ENCODE peak calls at places on chromosome X, in ten cellular contexts. M is psoas muscle, I is suprapubic skin, U is ascending aorta, L is A549, A is Peyer's patch, R is fibroblast of lung, Y is left lung, N is small intestine, W is cardiac muscle cell. Q is an unnamed sample.

GRCh38 chrX:92232182-92232581 is 453.0 kb downstream of the PCDH11X start:
- DNase-seq in M (no peak), I (no peak), U (no peak), L (no peak), A (no peak), R (peak; percentile 24), Y (no peak), N (no peak), W (peak; percentile 44), Q (no peak)

GRCh38 chrX:48569958-48570357 is 4.3 kb upstream of the RBM3 start:
- DNase-seq in M (no peak), I (no peak), U (no peak), L (no peak), A (no peak), R (no peak), Y (no peak), N (no peak), W (no peak), Q (no peak)

GRCh38 chrX:40107291-40108083 is 9.7 kb upstream of the BCOR start:
- DNase-seq in M (peak; percentile 74), I (no peak), U (no peak), L (peak; percentile 33), A (peak; percentile 30), R (no peak), Y (peak; percentile 91), N (peak; percentile 76), W (peak; percentile 73), Q (no peak)

GRCh38 chrX:42948723-42949122 is 170.8 kb upstream of the PPP1R2C start:
- DNase-seq in M (no peak), I (no peak), U (no peak), L (no peak), A (no peak), R (no peak), Y (no peak), N (no peak), W (no peak), Q (peak; percentile 34)

GRCh38 chrX:149962859-149963757 is 24.8 kb upstream of the EOLA2 start:
- DNase-seq in M (peak; percentile 35), I (no peak), U (no peak), L (peak; percentile 51), A (peak; percentile 20), R (peak; percentile 70), Y (no peak), N (peak; percentile 46), W (peak; percentile 61), Q (peak; percentile 21)

GRCh38 chrX:625137-625691 is 5.4 kb upstream of the SHOX start:
- DNase-seq in M (no peak), I (no peak), U (no peak), L (no peak), A (no peak), R (no peak), Y (no peak), N (no peak), W (no peak), Q (no peak)

GRCh38 chrX:38282044-38282443 is 45.3 kb downstream of the RPGR start:
- DNase-seq in M (no peak), I (no peak), U (no peak), L (no peak), A (no peak), R (peak; percentile 47), Y (no peak), N (no peak), W (peak; percentile 14), Q (no peak)

GRCh38 chrX:36898301-36898700 is 109.9 kb upstream of the FAM47C start:
- DNase-seq in M (no peak), I (no peak), U (no peak), L (no peak), A (no peak), R (peak; percentile 0), Y (no peak), N (peak; percentile 2), W (peak; percentile 36), Q (no peak)

GRCh38 chrX:17608898-17609297 is 128.4 kb upstream of the SCML1 start:
- DNase-seq in M (no peak), I (no peak), U (no peak), L (no peak), A (no peak), R (peak; percentile 41), Y (no peak), N (no peak), W (no peak), Q (no peak)

GRCh38 chrX:88437563-88437962 is 309.5 kb upstream of the CPXCR1 start:
- DNase-seq in M (no peak), I (no peak), U (no peak), L (no peak), A (no peak), R (no peak), Y (no peak), N (no peak), W (no peak), Q (no peak)

GRCh38 chrX:155745792-155746191 is 133.0 kb upstream of the TMLHE start:
- DNase-seq in M (no peak), I (no peak), U (peak; percentile 62), L (no peak), A (no peak), R (peak; percentile 35), Y (no peak), N (peak; percentile 72), W (peak; percentile 37), Q (no peak)

GRCh38 chrX:125132274-125132673 is 187.4 kb upstream of the TEX13C start:
- DNase-seq in M (no peak), I (no peak), U (no peak), L (peak; percentile 3), A (no peak), R (no peak), Y (no peak), N (no peak), W (no peak), Q (no peak)

GRCh38 chrX:75151828-75152592 is 4.1 kb downstream of the ABCB7 start:
- DNase-seq in M (no peak), I (no peak), U (no peak), L (no peak), A (no peak), R (no peak), Y (no peak), N (peak; percentile 5), W (no peak), Q (no peak)

GRCh38 chrX:15853586-15854079 is 980 bp downstream of the AP1S2 start:
- DNase-seq in M (no peak), I (no peak), U (no peak), L (no peak), A (no peak), R (peak; percentile 4), Y (no peak), N (no peak), W (no peak), Q (no peak)

GRCh38 chrX:18971506-18971905 is 12.4 kb downstream of the PHKA2 start:
- DNase-seq in M (no peak), I (no peak), U (no peak), L (no peak), A (no peak), R (no peak), Y (no peak), N (no peak), W (no peak), Q (no peak)

GRCh38 chrX:123185714-123186113 is 1.6 kb downstream of the GRIA3 start:
- DNase-seq in M (no peak), I (no peak), U (no peak), L (no peak), A (no peak), R (no peak), Y (no peak), N (no peak), W (peak; percentile 10), Q (no peak)
- H3K4me3 ChIP-seq in M (no peak overlapping the region), I (peak overlapping the region; percentile 44), U (peak overlapping the region; percentile 68), L (no peak overlapping the region), A (no peak overlapping the region), R (no peak overlapping the region), Y (no peak overlapping the region), N (no peak overlapping the region), W (peak overlapping the region; percentile 52), Q (no peak overlapping the region)

DNA sequence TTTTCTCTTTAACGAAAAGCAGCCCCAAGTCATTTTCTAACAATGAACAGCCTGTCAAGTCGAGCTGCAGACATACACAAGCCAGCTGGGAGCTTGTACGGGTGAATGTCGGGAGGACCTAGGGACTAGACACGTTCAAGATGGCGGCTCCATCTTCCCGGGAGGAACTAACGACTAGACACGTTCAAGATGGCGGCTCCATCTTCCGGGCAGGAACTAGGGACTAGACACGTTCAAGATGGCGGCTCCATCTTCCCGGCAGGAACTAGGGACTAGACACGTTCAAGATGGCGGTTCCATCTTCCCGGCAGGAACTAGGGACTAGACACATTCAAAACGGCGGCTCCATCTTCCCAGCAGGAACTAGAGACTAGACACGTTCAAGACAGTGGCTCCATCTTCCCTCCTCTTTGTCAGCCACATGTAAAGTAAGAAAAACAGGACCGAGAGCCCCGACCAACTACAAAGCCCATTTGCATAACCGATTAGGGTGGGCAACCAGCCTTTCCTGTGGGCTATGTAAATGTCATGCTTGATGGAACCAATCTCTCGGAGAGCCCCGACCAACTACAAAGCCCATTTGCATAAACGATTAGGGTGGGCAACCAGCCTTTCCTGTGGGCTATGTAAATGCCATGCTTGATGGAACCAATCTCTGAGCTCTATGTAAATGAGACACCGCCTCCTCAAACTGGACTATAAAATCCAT is 175.5 kb downstream of the DHRSX start:
- DNase-seq in M (peak; percentile 82), I (peak; percentile 83), U (peak; percentile 90), L (no peak), A (peak; percentile 85), R (peak; percentile 86), Y (no peak), N (peak; percentile 38), W (no peak), Q (no peak)
- H3K27ac ChIP-seq in M (peak overlapping the region; percentile 78), I (no peak overlapping the region), U (peak overlapping the region; percentile 78), L (no peak overlapping the region), A (no peak overlapping the region), R (no peak overlapping the region), Y (no peak overlapping the region), N (no peak overlapping the region), W (no peak overlapping the region), Q (no peak overlapping the region)

DNA sequence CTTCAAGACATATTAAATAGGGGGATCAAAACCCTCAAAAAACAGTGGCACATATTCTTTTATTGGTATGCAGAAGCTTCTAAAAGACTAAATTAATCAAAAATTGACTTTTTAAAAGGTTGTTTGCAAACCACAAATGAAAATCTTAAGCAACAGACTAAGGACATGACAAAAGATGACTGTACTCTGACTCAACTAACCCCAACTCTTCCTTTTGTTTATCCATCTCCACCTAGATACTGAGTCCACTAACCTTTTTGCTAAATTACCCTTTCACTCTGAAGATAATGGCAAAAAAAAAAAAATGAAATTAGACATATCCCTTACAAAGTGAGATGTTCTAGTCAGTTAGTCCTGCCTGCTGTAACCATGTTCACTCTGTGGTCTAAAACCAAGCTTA is 91.6 kb upstream of the NLRP2B start:
- DNase-seq in M (no peak), I (no peak), U (no peak), L (no peak), A (no peak), R (no peak), Y (no peak), N (no peak), W (no peak), Q (no peak)
- H3K4me1 ChIP-seq in M (no peaks in the 10 kb centered on the region), I (no peaks in the 10 kb centered on the region), U (no peaks in the 10 kb centered on the region), L (no peaks in the 10 kb centered on the region), A (no peaks in the 10 kb centered on the region), R (no peaks in the 10 kb centered on the region), Y (no peaks in the 10 kb centered on the region), N (no peaks in the 10 kb centered on the region), W (no peaks in the 10 kb centered on the region), Q (no peaks in the 10 kb centered on the region)

DNA sequence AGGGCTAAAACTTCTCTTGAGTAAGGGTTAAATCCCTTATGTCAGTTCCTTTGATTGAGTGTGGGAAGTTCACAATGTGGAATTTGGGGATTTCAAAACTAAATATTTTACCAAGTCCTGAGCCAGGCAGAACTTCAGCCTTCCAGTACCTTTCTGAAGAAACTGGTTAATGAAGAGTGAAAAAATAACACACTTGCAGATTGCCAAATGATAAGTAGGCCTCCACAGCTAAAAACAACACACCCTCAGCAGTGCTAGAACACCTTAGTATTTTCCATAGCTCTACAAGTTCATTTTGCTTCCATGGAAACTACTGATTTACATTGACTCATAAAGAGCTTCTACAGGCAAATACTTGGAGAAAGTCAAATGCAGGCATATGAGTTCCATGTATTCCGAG is 326.8 kb downstream of the ZNF674 start:
- DNase-seq in M (no peak), I (no peak), U (no peak), L (no peak), A (no peak), R (no peak), Y (no peak), N (no peak), W (no peak), Q (no peak)
- H3K4me3 ChIP-seq in M (no peak overlapping the region), I (no peak overlapping the region), U (no peak overlapping the region), L (no peak overlapping the region), A (no peak overlapping the region), R (no peak overlapping the region), Y (no peak overlapping the region), N (no peak overlapping the region), W (no peak overlapping the region), Q (no peak overlapping the region)

Q was measured in CD4-positive, alpha-beta memory T cell.